ENCODE peak calls at places on chromosomes 4 and X, in six cellular contexts. L is endodermal cell, C is fibroblast of lung, Q is H1, Y is IMR-90, U is colonic mucosa. B is an unnamed sample. For H3K36me3, the result is how much of the 10 kb centered on the place peaks cover.

GRCh38 chrX:22392176-22392814 is 119.6 kb downstream of the CBLL2 start:
- DNase-seq in C (peak), Y (no peak), Q (no peak), U (no peak), L (no peak), B (no peak)

GRCh38 chr4:72063726-72064125 is 31.9 kb downstream of the NPFFR2 start:
- DNase-seq in Y (no peak), U (no peak), C (peak), Q (no peak), L (no peak), B (no peak)

GRCh38 chrX:38036471-38036870 is 30.1 kb downstream of the SYTL5 start:
- DNase-seq in C (peak), U (no peak), Q (no peak), Y (peak), L (no peak), B (no peak)

GRCh38 chr4:139555073-139555704 is 830 bp downstream of the SETD7 start:
- DNase-seq in C (peak), Y (peak), U (peak), Q (peak), L (peak), B (peak)

GRCh38 chrX:63250253-63250868 is 100.8 kb downstream of the SPIN4 start:
- DNase-seq in U (peak), Y (peak), Q (no peak), L (peak), C (peak), B (peak)

GRCh38 chrX:43349363-43349762 is 306.7 kb upstream of the MAOA start:
- DNase-seq in Q (peak), L (peak), C (no peak), U (peak), Y (peak), B (peak)

GRCh38 chr4:1171306-1172227 is 816 bp downstream of the SPON2 start:
- DNase-seq in U (peak), L (peak), Q (peak), C (no peak), Y (no peak), B (peak)

GRCh38 chr4:46931981-46932380 is 22.9 kb upstream of the COX7B2 start:
- DNase-seq in Y (peak), Q (no peak), C (peak), L (peak), U (peak), B (no peak)

GRCh38 chr4:178554352-178554751 is 1112.1 kb upstream of the AGA start:
- DNase-seq in Q (no peak), U (no peak), C (no peak), L (no peak), Y (no peak), B (no peak)

GRCh38 chrX:95956780-95957179 is 727.9 kb upstream of the DIAPH2 start:
- DNase-seq in C (no peak), Q (no peak), Y (no peak), U (no peak), L (peak), B (no peak)

GRCh38 chr4:54368861-54369260 is 139.8 kb downstream of the PDGFRA start:
- DNase-seq in Y (peak), L (no peak), U (no peak), C (no peak), Q (no peak), B (no peak)

GRCh38 chr4:99131378-99131777 is 12.7 kb downstream of the ADH4 start:
- DNase-seq in Q (no peak), C (no peak), U (no peak), Y (no peak), L (no peak), B (no peak)

GRCh38 chr4:20816287-20816686 is 116.0 kb downstream of the PACRGL start:
- DNase-seq in U (no peak), C (no peak), L (no peak), Q (no peak), Y (no peak), B (no peak)

GRCh38 chr4:163554870-163555465 is 60.5 kb downstream of the TMA16 start:
- DNase-seq in L (no peak), U (no peak), Y (peak), Q (no peak), C (no peak), B (no peak)

GRCh38 chr4:182560358-182560757 is 317.2 kb downstream of the TENM3 start:
- DNase-seq in U (no peak), L (peak), Y (peak), Q (peak), C (peak), B (no peak)

GRCh38 chr4:650951-651883 is 22.9 kb downstream of the ATP5ME start:
- DNase-seq in U (no peak), Q (no peak), Y (no peak), L (peak), C (no peak), B (no peak)

GRCh38 chrX:150362599-150363481 is at the start of gene MAMLD1:
- DNase-seq in L (peak), Q (peak), U (peak), Y (peak), C (peak), B (peak)

GRCh38 chr4:11028334-11028733 is 343.8 kb upstream of the CLNK start:
- DNase-seq in U (no peak), Y (no peak), Q (no peak), L (peak), C (no peak), B (no peak)

GRCh38 chrX:49710744-49711319 is 15.0 kb upstream of the PAGE1 start:
- DNase-seq in C (no peak), Y (no peak), Q (no peak), U (no peak), L (no peak), B (no peak)

GRCh38 chrX:122238801-122239200 is 945.3 kb upstream of the GRIA3 start:
- DNase-seq in Q (no peak), U (no peak), Y (no peak), C (peak), L (no peak), B (no peak)

GRCh38 chr4:55615008-55615407 is 21.1 kb downstream of the NMU start:
- DNase-seq in L (no peak), Q (no peak), U (no peak), Y (no peak), C (no peak), B (no peak)

GRCh38 chr4:1216869-1217294 is 32.0 kb downstream of the CTBP1 start:
- DNase-seq in Q (no peak), L (no peak), U (no peak), C (no peak), Y (no peak), B (no peak)

GRCh38 chrX:15128838-15129237 is 141.0 kb downstream of the ASB9 start:
- DNase-seq in Q (no peak), L (no peak), C (no peak), U (no peak), Y (no peak), B (no peak)

GRCh38 chr4:96194993-96195392 is 355.1 kb downstream of the PDHA2 start:
- DNase-seq in Y (no peak), C (peak), Q (no peak), L (no peak), U (no peak), B (no peak)

GRCh38 chr4:948101-948935 is 16.1 kb downstream of the TMEM175 start:
- DNase-seq in C (no peak), L (peak), U (no peak), Y (no peak), Q (no peak), B (peak)

GRCh38 chr4:87235020-87235671 is 14.7 kb upstream of the KLHL8 start:
- DNase-seq in C (peak), U (no peak), Y (peak), L (no peak), Q (no peak), B (no peak)

GRCh38 chrX:40573763-40574162 is 7.0 kb upstream of the ATP6AP2 start:
- DNase-seq in C (no peak), U (no peak), L (peak), Q (peak), Y (peak), B (no peak)

GRCh38 chr4:36502350-36502749 is 220.9 kb downstream of the DTHD1 start:
- DNase-seq in U (no peak), L (no peak), Y (no peak), C (no peak), Q (no peak), B (no peak)

GRCh38 chr4:148831945-148832344 is 389.7 kb upstream of the NR3C2 start:
- DNase-seq in C (peak), U (no peak), L (no peak), Q (no peak), Y (peak), B (no peak)

GRCh38 chr4:76984127-76984526 is 34.6 kb downstream of the SEPTIN11 start:
- DNase-seq in L (no peak), Q (no peak), Y (peak), C (peak), U (no peak), B (no peak)

GRCh38 chr4:78542373-78542772 is 9.2 kb upstream of the ANXA3 start:
- DNase-seq in Y (peak), L (no peak), Q (no peak), C (peak), U (no peak), B (no peak)

GRCh38 chrX:40314070-40314469 is 216.3 kb upstream of the BCOR start:
- DNase-seq in Q (peak), Y (no peak), C (no peak), L (peak), U (no peak), B (no peak)

DNA sequence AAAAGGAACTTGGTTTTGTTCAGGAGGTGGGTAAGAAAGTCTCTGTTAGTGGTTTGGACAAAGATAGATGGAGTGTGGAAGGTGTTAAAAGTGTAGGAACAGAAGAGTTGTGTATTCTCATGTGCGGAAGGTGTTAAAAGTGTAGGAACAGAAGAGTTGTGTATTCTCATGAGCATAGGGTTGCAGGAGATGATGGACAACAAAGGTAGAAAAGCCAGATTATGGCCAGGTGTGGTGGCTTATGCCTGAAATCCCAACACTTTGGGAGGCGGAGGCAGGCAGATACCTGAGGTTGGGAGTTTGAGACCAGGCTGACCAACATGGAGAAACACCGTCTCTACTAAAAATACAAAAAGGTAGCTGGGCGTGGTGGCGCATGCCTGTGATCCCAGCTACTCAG is 2.5 kb downstream of the RPL34 start:
- DNase-seq in C (no peak), Q (no peak), L (no peak), U (no peak), Y (no peak), B (no peak)
- H3K36me3 ChIP-seq in C (under half), Q (under half), L (half or more), U (under half), Y (under half), B (under half)

GRCh38 chr4:13599159-13599558 is 28.4 kb downstream of the BOD1L1 start:
- DNase-seq in L (peak), U (no peak), C (no peak), Q (peak), Y (no peak), B (no peak)
- TF ChIP-seq CTCF in L (peak), U (no peak), C (peak), Q (no peak), Y (peak), B (no peak)

DNA sequence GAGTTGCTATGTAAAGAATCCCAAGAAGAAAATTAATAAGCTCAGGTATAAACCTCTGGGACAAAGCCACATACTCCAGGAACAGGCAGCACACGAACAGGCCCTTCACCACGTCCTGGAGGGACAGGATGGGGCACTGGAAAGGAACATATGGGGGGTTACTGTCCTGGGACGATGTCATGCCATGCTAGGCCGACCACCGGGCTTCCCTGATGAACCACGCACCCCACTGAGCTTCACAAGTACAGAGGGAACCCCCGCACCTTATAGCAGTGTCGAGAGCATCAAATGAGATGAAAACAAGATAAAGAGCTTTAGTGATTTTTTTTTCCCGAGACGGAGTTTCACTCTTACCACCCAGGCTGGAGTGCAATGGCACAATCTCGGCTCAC is 19.1 kb downstream of the NOP14 start:
- DNase-seq in Y (no peak), C (no peak), L (peak), Q (no peak), U (no peak), B (no peak)
- H3K36me3 ChIP-seq in Y (half or more), C (under half), L (half or more), Q (half or more), U (under half), B (half or more)

GRCh38 chr4:69684821-69685220 is 31.8 kb upstream of the UGT2A1 start:
- DNase-seq in U (no peak), C (no peak), L (no peak), Q (no peak), Y (no peak), B (no peak)

GRCh38 chr4:69689530-69690111 is 36.6 kb upstream of the UGT2A1 start:
- DNase-seq in L (no peak), Q (no peak), C (peak), U (no peak), Y (peak), B (no peak)
- TF ChIP-seq CTCF in L (peak), Q (no peak), C (peak), U (peak), Y (peak), B (no peak)

GRCh38 chr4:6605605-6606004 is 30.6 kb downstream of the MAN2B2 start:
- DNase-seq in U (no peak), Y (no peak), C (no peak), Q (no peak), L (no peak), B (no peak)
- H3K36me3 ChIP-seq in U (under half), Y (under half), C (under half), Q (under half), L (under half), B (under half)

GRCh38 chr4:7770675-7771050 is 169.0 kb downstream of the AFAP1 start:
- DNase-seq in C (no peak), Y (no peak), L (no peak), U (no peak), Q (no peak), B (no peak)

GRCh38 chr4:7769308-7769841 is 170.3 kb downstream of the AFAP1 start:
- DNase-seq in U (no peak), C (no peak), L (no peak), Y (no peak), Q (no peak), B (no peak)

GRCh38 chr4:7771056-7771455 is 168.6 kb downstream of the AFAP1 start:
- DNase-seq in Y (no peak), Q (no peak), L (no peak), C (no peak), U (no peak), B (no peak)

GRCh38 chr4:7768736-7769135 is 170.9 kb downstream of the AFAP1 start:
- DNase-seq in C (no peak), Q (no peak), U (no peak), L (no peak), Y (no peak), B (no peak)

GRCh38 chr4:7769936-7770674 is 169.6 kb downstream of the AFAP1 start:
- DNase-seq in Y (peak), Q (peak), U (no peak), L (peak), C (no peak), B (no peak)
- TF ChIP-seq CTCF in Y (peak), Q (no peak), U (no peak), L (peak), C (peak), B (peak)

GRCh38 chr4:122243785-122244184 is 91.7 kb downstream of the BLTP1 start:
- DNase-seq in Q (no peak), Y (no peak), U (no peak), L (no peak), C (no peak), B (no peak)

GRCh38 chr4:122246551-122246950 is 94.4 kb downstream of the BLTP1 start:
- DNase-seq in Q (no peak), L (no peak), Y (peak), U (no peak), C (no peak), B (no peak)

GRCh38 chr4:122252584-122252983 is 100.5 kb downstream of the BLTP1 start:
- DNase-seq in Y (no peak), L (no peak), C (no peak), Q (no peak), U (no peak), B (no peak)

DNA sequence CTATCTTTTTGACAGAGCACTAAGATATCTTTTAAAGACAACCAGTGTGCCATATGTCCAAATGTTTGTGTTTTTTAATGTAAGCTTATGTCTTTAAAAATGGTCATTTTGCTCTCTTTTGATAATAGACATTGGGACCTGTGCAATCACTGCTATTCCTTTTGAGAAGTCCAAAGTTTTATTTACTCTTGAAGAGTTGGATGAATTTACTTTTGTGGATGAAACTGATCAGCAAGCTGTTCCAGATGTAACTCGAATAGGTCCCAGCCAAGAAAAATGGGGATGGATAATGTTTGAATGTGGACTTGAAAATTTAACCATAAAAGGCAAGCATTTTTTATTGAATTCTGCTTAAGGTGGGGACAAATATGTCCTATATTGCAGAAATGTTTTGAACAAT is 97.2 kb downstream of the BLTP1 start:
- DNase-seq in C (no peak), Y (no peak), U (no peak), L (no peak), Q (no peak), B (no peak)
- H3K36me3 ChIP-seq in C (under half), Y (under half), U (under half), L (half or more), Q (under half), B (under half)